ENCODE peak calls at places on chromosomes 1 and 21, in five cellular contexts. S is activated CD8-positive, alpha-beta memory T cell treated with anti-CD3 and anti-CD28 coated beads, Interleukin-2, amount 50 U/mL, for 48 hours; N is HFF-Myc; M is pancreas; Z is NCI-H460. E is an unnamed sample.

GRCh38 chr1:201319631-201320030 is 36.3 kb downstream of the PKP1 start:
- DNase-seq in S (no peak), N (no peak), M (no peak), Z (no peak), E (no peak)

GRCh38 chr1:85321237-85321964 is 45.0 kb upstream of the BCL10 start:
- DNase-seq in S (no peak), N (no peak), M (no peak), Z (no peak), E (no peak)

GRCh38 chr1:49060766-49061165 is 284.1 kb upstream of the BEND5 start:
- DNase-seq in S (no peak), N (no peak), M (no peak), Z (no peak), E (no peak)

GRCh38 chr1:226738995-226739695 is at the start of gene ITPKB:
- DNase-seq in S (peak; percentile 76), N (peak; percentile 52), M (no peak), Z (no peak), E (no peak)

GRCh38 chr1:21822349-21822748 is 10.3 kb downstream of the LDLRAD2 start:
- DNase-seq in S (no peak), N (no peak), M (peak; percentile 44), Z (no peak), E (no peak)

GRCh38 chr1:2412773-2413494 is 570 bp upstream of the PEX10 start:
- DNase-seq in S (peak; percentile 68), N (no peak), M (peak; percentile 88), Z (no peak), E (no peak)

GRCh38 chr1:203668401-203668800 is 41.8 kb downstream of the ATP2B4 start:
- DNase-seq in S (no peak), N (no peak), M (no peak), Z (no peak), E (no peak)

GRCh38 chr1:214261206-214262123 is 19.5 kb upstream of the SMYD2 start:
- DNase-seq in S (peak; percentile 93), N (no peak), M (peak; percentile 91), Z (peak; percentile 86), E (peak; percentile 91)

GRCh38 chr1:4616831-4617465 is 37.5 kb upstream of the AJAP1 start:
- DNase-seq in S (no peak), N (no peak), M (no peak), Z (no peak), E (no peak)

GRCh38 chr1:41078616-41079015 is 57.1 kb upstream of the SLFNL1 start:
- DNase-seq in S (no peak), N (no peak), M (no peak), Z (no peak), E (no peak)

GRCh38 chr21:42006765-42007164 is 3.4 kb downstream of the ZBTB21 start:
- DNase-seq in S (no peak), N (no peak), M (no peak), Z (no peak), E (no peak)

GRCh38 chr1:223312273-223312672 is 51.7 kb downstream of the SUSD4 start:
- DNase-seq in S (no peak), N (no peak), M (no peak), Z (no peak), E (no peak)

GRCh38 chr1:227961651-227962050 is 13.9 kb upstream of the WNT9A start:
- DNase-seq in S (peak; percentile 32), N (no peak), M (no peak), Z (no peak), E (peak; percentile 30)

GRCh38 chr1:109040627-109041613 is 982 bp downstream of the WDR47 start:
- DNase-seq in S (peak; percentile 72), N (no peak), M (no peak), Z (no peak), E (peak; percentile 80)

GRCh38 chr1:156616463-156616862 is 2.8 kb upstream of the HAPLN2 start:
- DNase-seq in S (no peak), N (no peak), M (no peak), Z (no peak), E (no peak)

GRCh38 chr1:15981679-15982078 is 5.8 kb upstream of the ZBTB17 start:
- DNase-seq in S (no peak), N (no peak), M (no peak), Z (no peak), E (no peak)

GRCh38 chr1:12344611-12345299 is 114.9 kb downstream of the VPS13D start:
- DNase-seq in S (no peak), N (no peak), M (no peak), Z (no peak), E (no peak)

GRCh38 chr1:99768525-99769382 is 2.3 kb upstream of the FRRS1 start:
- DNase-seq in S (no peak), N (no peak), M (no peak), Z (no peak), E (no peak)

GRCh38 chr1:110133436-110133835 is 16.9 kb upstream of the SLC6A17 start:
- DNase-seq in S (no peak), N (no peak), M (no peak), Z (no peak), E (no peak)

GRCh38 chr1:202959276-202959620 is 1.1 kb upstream of the ADIPOR1 start:
- DNase-seq in S (no peak), N (peak; percentile 36), M (no peak), Z (peak; percentile 37), E (no peak)